ENCODE peak calls at places on chromosome 6, in six cellular contexts. T, L, C, N, D and S are unnamed samples.
A peak's percentile ranks its signal among the peaks of the same experiment; 100 is the strongest.

GRCh38 chr6:89402776-89403175 is 9.3 kb downstream of the RRAGD start:
- DNase-seq in L (no peak), T (no peak), N (no peak), C (no peak), D (no peak), S (no peak)

GRCh38 chr6:155158044-155158843 is 105.6 kb upstream of the CLDN20 start:
- DNase-seq in C (no peak), N (no peak), L (no peak), T (no peak), D (no peak), S (no peak)

GRCh38 chr6:149077208-149077607 is 240.3 kb upstream of the TAB2 start:
- DNase-seq in L (no peak), N (no peak), D (no peak), C (no peak), T (no peak), S (no peak)

GRCh38 chr6:37171970-37172812 is 2.2 kb downstream of the PIM1 start:
- DNase-seq in C (peak; percentile 89), N (peak; percentile 94), T (peak; percentile 60), L (peak; percentile 100), D (peak; percentile 92), S (peak; percentile 71)

GRCh38 chr6:17885079-17885478 is 102.4 kb downstream of the KIF13A start:
- DNase-seq in D (no peak), T (no peak), N (no peak), L (no peak), C (no peak), S (no peak)

GRCh38 chr6:11323666-11324452 is 91.4 kb upstream of the NEDD9 start:
- DNase-seq in D (no peak), T (peak; percentile 39), C (peak; percentile 63), N (peak; percentile 40), L (peak; percentile 86), S (no peak)

GRCh38 chr6:168837231-168837903 is 396.4 kb downstream of the SMOC2 start:
- DNase-seq in L (no peak), N (no peak), D (no peak), T (no peak), C (no peak), S (no peak)

GRCh38 chr6:78746457-78746856 is 120.9 kb upstream of the IRAK1BP1 start:
- DNase-seq in T (no peak), L (no peak), N (no peak), D (no peak), C (no peak), S (no peak)

GRCh38 chr6:36633915-36634314 is 39.8 kb downstream of the SRSF3 start:
- DNase-seq in C (peak; percentile 84), T (no peak), D (peak; percentile 82), N (peak; percentile 94), L (peak; percentile 70), S (no peak)

GRCh38 chr6:155177369-155177961 is 86.3 kb upstream of the CLDN20 start:
- DNase-seq in T (no peak), L (peak; percentile 72), N (peak; percentile 38), D (peak; percentile 36), C (no peak), S (no peak)

GRCh38 chr6:131430531-131430930 is 142.5 kb upstream of the ARG1 start:
- DNase-seq in N (no peak), T (no peak), C (no peak), D (no peak), L (no peak), S (no peak)

GRCh38 chr6:10146723-10147451 is 268.0 kb downstream of the TFAP2A start:
- DNase-seq in L (peak; percentile 44), C (no peak), D (no peak), N (no peak), T (peak; percentile 8), S (no peak)

GRCh38 chr6:12058164-12058926 is 46.2 kb downstream of the HIVEP1 start:
- DNase-seq in L (no peak), T (no peak), N (peak; percentile 71), C (no peak), D (peak; percentile 44), S (no peak)

GRCh38 chr6:98366406-98366805 is 468.0 kb upstream of the POU3F2 start:
- DNase-seq in L (no peak), T (no peak), D (no peak), N (no peak), C (no peak), S (no peak)

GRCh38 chr6:86500035-86500434 is 437.3 kb upstream of the HTR1E start:
- DNase-seq in D (no peak), T (no peak), C (no peak), N (no peak), L (no peak), S (no peak)

GRCh38 chr6:122781716-122782115 is 2.2 kb downstream of the FABP7 start:
- DNase-seq in T (no peak), D (no peak), C (no peak), L (no peak), N (no peak), S (no peak)

GRCh38 chr6:43070028-43070632 is 6.0 kb upstream of the PTK7 start:
- DNase-seq in C (no peak), T (no peak), N (no peak), D (no peak), L (peak; percentile 83), S (no peak)

DNA sequence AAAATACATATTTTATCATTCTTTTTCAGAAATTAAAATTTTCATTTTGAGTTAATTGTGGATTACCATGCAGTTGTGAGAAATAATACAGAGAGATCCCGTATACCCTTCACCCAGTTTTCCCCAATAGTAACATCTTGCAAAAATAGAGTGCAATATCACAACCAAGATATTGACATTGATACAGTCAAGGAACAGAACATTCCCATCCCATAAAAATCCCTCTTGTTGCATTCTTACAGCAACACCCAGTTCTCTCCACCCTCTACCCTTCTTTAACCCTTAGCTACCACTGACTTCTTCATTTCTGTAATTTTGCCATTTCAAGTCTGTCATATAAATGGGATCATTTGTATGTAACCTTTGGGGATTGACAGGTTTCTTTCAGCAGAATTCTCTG is 6.9 kb upstream of the AKAP12 start:
- DNase-seq in L (no peak), D (no peak), C (no peak), N (no peak), T (no peak), S (no peak)
- TF ChIP-seq POLR2A in L (no peak), D (no peak), C (no peak), N (no peak), T (no peak), S (no peak)

GRCh38 chr6:6008648-6009421 is 2.1 kb upstream of the NRN1 start:
- DNase-seq in N (peak; percentile 40), C (peak; percentile 88), T (peak; percentile 36), D (peak; percentile 71), L (peak; percentile 23), S (no peak)

GRCh38 chr6:6008114-6008647 is 1.5 kb upstream of the NRN1 start:
- DNase-seq in N (no peak), C (no peak), T (no peak), D (no peak), L (no peak), S (no peak)

GRCh38 chr6:6006428-6007310 is at the start of gene NRN1:
- DNase-seq in D (no peak), C (no peak), N (no peak), L (no peak), T (no peak), S (no peak)

GRCh38 chr6:6005467-6006427 is 978 bp downstream of the NRN1 start:
- DNase-seq in L (no peak), T (no peak), N (no peak), C (no peak), D (no peak), S (no peak)

DNA sequence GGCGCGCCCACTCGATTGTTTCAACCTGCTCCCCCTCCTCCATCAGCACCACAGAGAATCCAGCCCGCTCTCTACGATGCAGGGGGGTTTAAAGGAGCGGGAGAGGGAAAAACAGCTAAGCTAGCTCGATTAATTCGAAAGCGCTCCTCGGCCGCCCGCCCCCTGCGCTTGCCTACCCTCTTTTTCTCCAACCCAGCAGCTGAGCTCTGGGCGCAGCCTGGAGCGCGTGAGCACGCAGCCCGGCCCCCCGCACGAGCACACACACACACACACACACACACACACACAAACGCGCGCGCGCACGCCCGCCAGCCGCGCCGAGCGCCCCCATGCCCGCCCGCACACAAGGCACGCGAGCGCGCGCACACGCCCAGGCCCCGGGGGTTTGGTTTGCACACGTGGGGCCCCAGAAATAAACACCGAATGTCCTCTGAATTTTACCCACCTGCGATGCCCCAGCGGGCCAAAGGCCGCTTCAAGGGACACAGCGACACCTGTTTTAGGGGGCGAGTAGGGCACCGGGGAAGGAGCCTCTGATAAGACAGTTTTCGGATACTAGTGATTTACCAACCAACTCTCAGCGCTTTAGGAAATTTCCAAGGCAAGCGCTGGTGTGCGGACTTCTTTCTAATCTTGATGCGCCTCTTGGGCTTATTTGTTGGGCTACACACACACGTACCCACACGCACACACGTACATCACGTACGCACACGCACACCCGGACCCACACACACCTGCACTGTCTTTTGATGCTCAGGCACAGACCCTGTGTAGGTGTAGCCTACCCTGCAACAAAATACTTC is 787 bp upstream of the NRN1 start:
- DNase-seq in T (no peak), N (no peak), C (no peak), L (no peak), D (no peak), S (no peak)
- TF ChIP-seq CTCF in T (peak; percentile 57), N (no peak), C (no peak), L (peak; percentile 46), D (no peak), S (no peak)

GRCh38 chr6:116277124-116277523 is 2.6 kb downstream of the TSPYL1 start:
- DNase-seq in T (no peak), C (no peak), D (no peak), L (no peak), N (no peak), S (no peak)
- H3K27ac ChIP-seq in T (no peak overlapping the region), C (peak overlapping the region; percentile 95), D (no peak overlapping the region), L (no peak overlapping the region), N (peak overlapping the region; percentile 100), S (peak overlapping the region; percentile 99)

GRCh38 chr6:27891300-27891913 is 20.8 kb downstream of the OR2B2 start:
- DNase-seq in D (no peak), T (no peak), C (no peak), N (no peak), L (no peak), S (no peak)

GRCh38 chr6:27888576-27888975 is 23.6 kb downstream of the OR2B2 start:
- DNase-seq in N (no peak), D (no peak), T (no peak), L (no peak), C (no peak), S (no peak)

GRCh38 chr6:27889275-27889627 is 22.9 kb downstream of the OR2B2 start:
- DNase-seq in C (no peak), L (no peak), T (no peak), D (no peak), N (no peak), S (no peak)

GRCh38 chr6:27890351-27891299 is 21.6 kb downstream of the OR2B2 start:
- DNase-seq in T (peak; percentile 100), C (peak; percentile 78), L (no peak), D (no peak), N (peak; percentile 71), S (no peak)

DNA sequence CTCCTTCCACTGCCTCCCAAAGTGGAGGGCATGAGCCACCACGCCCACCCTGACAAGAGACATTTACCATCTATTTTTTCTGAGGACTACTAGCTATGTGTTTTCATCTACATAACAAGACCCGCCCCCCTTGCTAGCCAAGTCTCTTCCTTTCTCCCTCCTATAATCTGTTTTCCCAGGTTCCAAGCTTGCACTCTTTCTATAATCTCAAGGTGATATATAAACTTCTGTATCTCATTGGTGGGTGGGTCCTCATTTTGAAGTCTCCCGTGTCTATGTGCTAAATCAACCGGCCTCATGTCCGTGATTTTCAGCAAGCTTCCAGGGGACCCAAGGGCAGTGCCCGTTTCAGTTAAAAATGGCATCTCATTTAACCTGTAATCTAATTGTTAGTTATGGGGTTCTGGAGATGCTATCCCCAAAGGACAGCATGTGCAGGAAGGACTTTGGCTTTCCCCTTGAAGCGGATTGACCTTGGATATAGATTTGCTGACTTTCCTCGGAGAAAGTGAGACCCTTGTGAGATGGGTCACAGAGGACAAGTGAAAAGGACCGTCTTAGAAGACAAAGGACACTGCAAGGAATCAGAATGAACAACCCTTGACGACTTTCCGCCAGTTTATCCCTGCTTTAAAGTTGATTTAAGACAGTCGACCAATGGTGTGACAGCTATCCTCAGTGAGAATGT is 22.4 kb downstream of the OR2B2 start:
- DNase-seq in D (no peak), C (no peak), T (no peak), N (no peak), L (no peak), S (no peak)
- TF ChIP-seq POLR2A in D (no peak), C (no peak), T (no peak), N (no peak), L (no peak), S (no peak)